ENCODE peak calls at places on chromosomes 5 and 9, in four cellular contexts. K, Q, T and B are unnamed samples.

GRCh38 chr9:91415290-91415689 is 8.3 kb downstream of the NFIL3 start:
- DNase-seq in K (no peak), Q (no peak), T (no peak), B (no peak)

GRCh38 chr5:8500426-8500825 is 631.5 kb downstream of the MTRR start:
- DNase-seq in K (no peak), Q (no peak), T (no peak), B (no peak)

GRCh38 chr5:61933787-61934626 is 372.0 kb upstream of the KIF2A start:
- DNase-seq in K (peak; percentile 12), Q (no peak), T (peak; percentile 61), B (peak; percentile 88)

GRCh38 chr9:128881627-128881883 is 195 bp downstream of the KYAT1 start:
- DNase-seq in K (no peak), Q (no peak), T (no peak), B (no peak)

GRCh38 chr9:86664603-86665002 is 282.7 kb downstream of the GAS1 start:
- DNase-seq in K (no peak), Q (no peak), T (no peak), B (no peak)

GRCh38 chr5:131769961-131770360 is 26.9 kb downstream of the FNIP1 start:
- DNase-seq in K (no peak), Q (no peak), T (no peak), B (no peak)

GRCh38 chr9:68895741-68896478 is 118.0 kb downstream of the PRKACG start:
- DNase-seq in K (no peak), Q (no peak), T (peak; percentile 4), B (no peak)

GRCh38 chr9:82791685-82792084 is 271.3 kb downstream of the RASEF start:
- DNase-seq in K (no peak), Q (no peak), T (no peak), B (no peak)

GRCh38 chr5:10753178-10753577 is 7.9 kb downstream of the DAP start:
- DNase-seq in K (no peak), Q (no peak), T (no peak), B (no peak)

GRCh38 chr5:102886586-102886985 is 131.5 kb downstream of the PAM start:
- DNase-seq in K (no peak), Q (no peak), T (no peak), B (no peak)

GRCh38 chr5:125199968-125200841 is 453.8 kb upstream of the ZNF608 start:
- DNase-seq in K (peak; percentile 11), Q (no peak), T (peak; percentile 10), B (no peak)

GRCh38 chr5:8436919-8437318 is 568.0 kb downstream of the MTRR start:
- DNase-seq in K (no peak), Q (no peak), T (no peak), B (no peak)

GRCh38 chr9:124834586-124834985 is 18.7 kb upstream of the WDR38 start:
- DNase-seq in K (no peak), Q (no peak), T (peak; percentile 27), B (no peak)

GRCh38 chr9:121841771-121842611 is 190.6 kb downstream of the DAB2IP start:
- DNase-seq in K (peak; percentile 58), Q (no peak), T (peak; percentile 28), B (no peak)

GRCh38 chr5:78720234-78720985 is 71.8 kb upstream of the LHFPL2 start:
- DNase-seq in K (no peak), Q (no peak), T (no peak), B (no peak)

GRCh38 chr9:127172066-127172707 is 49.8 kb upstream of the ANGPTL2 start:
- DNase-seq in K (peak; percentile 7), Q (no peak), T (no peak), B (no peak)

GRCh38 chr5:56466136-56466816 is 233.1 kb upstream of the ANKRD55 start:
- DNase-seq in K (no peak), Q (no peak), T (no peak), B (no peak)

GRCh38 chr9:74942801-74943200 is 9.9 kb downstream of the C9orf40 start:
- DNase-seq in K (no peak), Q (no peak), T (peak; percentile 42), B (no peak)

GRCh38 chr5:6475626-6476312 is 27.1 kb downstream of the UBE2QL1 start:
- DNase-seq in K (no peak), Q (no peak), T (no peak), B (peak; percentile 37)

GRCh38 chr5:155004138-155004744 is 9.3 kb upstream of the KIF4B start:
- DNase-seq in K (no peak), Q (no peak), T (peak; percentile 42), B (no peak)

GRCh38 chr5:91189480-91190332 is 193.4 kb downstream of the ARRDC3 start:
- DNase-seq in K (peak; percentile 63), Q (no peak), T (peak; percentile 94), B (peak; percentile 43)

GRCh38 chr5:153447534-153447933 is 42.9 kb upstream of the GRIA1 start:
- DNase-seq in K (no peak), Q (no peak), T (no peak), B (no peak)

GRCh38 chr5:134509308-134510040 is 16.0 kb upstream of the JADE2 start:
- DNase-seq in K (no peak), Q (no peak), T (peak; percentile 33), B (peak; percentile 87)

GRCh38 chr5:124702442-124703024 is 43.9 kb downstream of the ZNF608 start:
- DNase-seq in K (no peak), Q (no peak), T (no peak), B (no peak)

GRCh38 chr5:72191404-72191803 is 84.1 kb downstream of the MAP1B start:
- DNase-seq in K (no peak), Q (no peak), T (no peak), B (no peak)

GRCh38 chr9:125559194-125559593 is 147.8 kb downstream of the MAPKAP1 start:
- DNase-seq in K (no peak), Q (no peak), T (no peak), B (no peak)